ENCODE peak calls at places on chromosomes 13 and 19, in eight cellular contexts. V is esophagus squamous epithelium, D is GM12878, Q is IMR-90, C is Caco-2, G is cardiac muscle cell, F is BJ, L is vagina. M is an unnamed sample. For H3K27me3, the result is how much of the 10 kb centered on the place peaks cover.

GRCh38 chr19:4861147-4861546 is 6.3 kb downstream of the PLIN3 start:
- DNase-seq in V (no peak), D (no peak), Q (no peak), C (peak), G (no peak), F (no peak), L (no peak), M (no peak)

GRCh38 chr13:40613192-40613818 is 53.1 kb downstream of the FOXO1 start:
- DNase-seq in V (no peak), D (peak), Q (no peak), C (no peak), G (peak), F (no peak), L (no peak), M (peak)

GRCh38 chr19:19067276-19068072 is 3.7 kb downstream of the SLC25A42 start:
- DNase-seq in V (no peak), D (no peak), Q (no peak), C (no peak), G (no peak), F (no peak), L (no peak), M (no peak)

GRCh38 chr19:17331254-17331558 is 3.4 kb downstream of the ANO8 start:
- DNase-seq in V (no peak), D (no peak), Q (no peak), C (no peak), G (no peak), F (no peak), L (no peak), M (no peak)

GRCh38 chr19:19461306-19461670 is 54.1 kb downstream of the TSSK6 start:
- DNase-seq in V (no peak), D (no peak), Q (no peak), C (no peak), G (no peak), F (no peak), L (no peak), M (no peak)

GRCh38 chr13:21583496-21583895 is 20.5 kb downstream of the MICU2 start:
- DNase-seq in V (no peak), D (no peak), Q (peak), C (peak), G (no peak), F (no peak), L (no peak), M (no peak)

GRCh38 chr19:58009666-58010301 is 7.2 kb upstream of the ZNF606 start:
- DNase-seq in V (no peak), D (no peak), Q (peak), C (peak), G (peak), F (no peak), L (no peak), M (peak)

GRCh38 chr19:16018801-16019551 is 57.3 kb upstream of the TPM4 start:
- DNase-seq in V (no peak), D (no peak), Q (no peak), C (no peak), G (no peak), F (no peak), L (no peak), M (no peak)

GRCh38 chr13:89486721-89487120 is 1815.5 kb downstream of the SLITRK5 start:
- DNase-seq in V (no peak), D (no peak), Q (no peak), C (no peak), G (no peak), F (no peak), L (no peak), M (no peak)

GRCh38 chr19:46634656-46635218 is 1.3 kb downstream of the GNG8 start:
- DNase-seq in V (no peak), D (no peak), Q (no peak), C (no peak), G (no peak), F (no peak), L (no peak), M (no peak)

GRCh38 chr19:28705008-28705407 is 507.9 kb downstream of the UQCRFS1 start:
- DNase-seq in V (no peak), D (no peak), Q (peak), C (peak), G (peak), F (no peak), L (no peak), M (no peak)

GRCh38 chr13:78046349-78046748 is 127.7 kb upstream of the EDNRB start:
- DNase-seq in V (no peak), D (no peak), Q (no peak), C (no peak), G (no peak), F (no peak), L (no peak), M (no peak)

GRCh38 chr13:96817336-96817941 is 176.8 kb downstream of the OXGR1 start:
- DNase-seq in V (no peak), D (no peak), Q (peak), C (peak), G (peak), F (no peak), L (no peak), M (no peak)

GRCh38 chr19:2476451-2477140 is 669 bp downstream of the GADD45B start:
- DNase-seq in V (no peak), D (no peak), Q (peak), C (no peak), G (peak), F (no peak), L (no peak), M (peak)

GRCh38 chr13:108322206-108322824 is 52.8 kb downstream of the TNFSF13B start:
- DNase-seq in V (no peak), D (peak), Q (peak), C (peak), G (peak), F (no peak), L (no peak), M (no peak)

DNA sequence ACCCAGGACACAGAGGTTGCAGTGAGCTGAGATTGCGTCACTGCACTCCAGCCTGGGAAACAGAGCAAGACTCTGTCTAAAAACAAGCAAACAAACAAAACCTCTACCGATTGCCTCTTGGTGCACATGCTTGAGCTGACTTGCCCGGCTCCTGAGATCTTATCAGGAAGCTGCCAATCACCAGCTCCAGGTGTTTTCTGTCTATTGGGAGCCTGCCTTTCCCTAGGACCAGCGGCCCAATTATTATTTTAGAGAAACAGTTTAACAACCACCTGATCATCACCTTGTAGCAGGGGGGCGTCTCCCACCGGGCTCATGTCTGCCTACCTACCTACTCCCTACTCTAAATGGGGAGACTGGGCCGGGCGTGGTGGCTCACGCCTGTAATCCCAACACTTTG is 10.8 kb downstream of the CLEC4M start:
- DNase-seq in V (no peak), D (no peak), Q (no peak), C (no peak), G (no peak), F (no peak), L (no peak), M (no peak)
- H3K27me3 ChIP-seq in V (half or more), D (under half), Q (under half), C (under half), G (under half), F (under half), L (under half), M (under half)

DNA sequence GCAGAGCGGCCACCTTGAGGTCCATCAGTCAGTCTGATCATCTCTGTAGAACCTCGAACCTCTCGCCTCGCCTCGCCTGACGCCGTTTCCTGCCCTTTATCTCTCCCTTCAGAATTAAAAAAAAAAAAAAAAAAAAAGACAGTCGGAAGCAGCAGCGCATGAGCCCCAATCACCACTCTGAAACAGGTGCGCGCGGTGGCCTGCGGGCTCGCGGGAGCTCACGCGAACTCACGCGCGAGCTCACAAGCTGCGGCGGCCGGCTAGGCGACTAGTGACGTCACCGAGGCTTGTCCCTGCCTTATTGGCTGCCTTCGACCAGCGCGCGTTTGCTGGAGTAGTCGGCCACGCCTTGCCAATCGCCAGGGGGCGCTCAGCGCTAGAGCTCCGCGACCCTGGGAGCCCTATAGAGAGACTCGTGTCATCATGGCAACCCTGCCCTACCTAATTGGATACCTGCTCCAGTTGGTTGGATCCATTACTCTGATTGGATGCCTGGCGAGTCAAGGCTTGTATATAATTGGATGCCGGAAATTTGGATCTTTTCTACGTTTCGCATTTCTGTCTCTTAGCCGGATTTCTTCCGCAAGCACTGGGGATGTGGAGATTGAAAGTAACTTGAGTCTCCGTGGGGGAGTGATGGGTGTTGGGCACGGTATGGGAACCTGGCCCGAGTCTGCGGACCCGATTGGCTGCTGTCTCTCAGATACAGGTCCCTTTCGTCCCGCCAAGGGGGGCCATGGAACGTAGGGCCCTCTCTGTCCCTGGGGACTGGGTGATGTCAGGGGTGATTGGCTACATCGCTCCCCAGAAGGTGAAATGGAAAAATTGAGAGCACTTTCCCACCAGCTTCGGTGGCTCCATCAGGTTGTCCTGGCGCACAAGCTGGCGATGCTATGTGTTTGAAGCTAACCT is 31.6 kb downstream of the SYT3 start:
- DNase-seq in V (no peak), D (peak), Q (peak), C (peak), G (peak), F (no peak), L (no peak), M (peak)
- TF ChIP-seq CTCF in V (no peak), D (peak), Q (peak), C (no peak), G (peak), F (peak), L (peak), M (no peak)

GRCh38 chr13:44238011-44238421 is 135.6 kb upstream of the SERP2 start:
- DNase-seq in V (no peak), D (no peak), Q (peak), C (no peak), G (no peak), F (peak), L (no peak), M (no peak)
- H3K27me3 ChIP-seq in V (under half), D (under half), Q (under half), C (under half), G (under half), F (under half), L (under half), M (under half)

GRCh38 chr13:83765796-83766195 is 116.5 kb downstream of the SLITRK1 start:
- DNase-seq in V (no peak), D (no peak), Q (no peak), C (no peak), G (no peak), F (no peak), L (no peak), M (no peak)
- TF ChIP-seq CTCF in V (no peak), D (no peak), Q (no peak), C (no peak), G (no peak), F (no peak), L (no peak), M (no peak)

DNA sequence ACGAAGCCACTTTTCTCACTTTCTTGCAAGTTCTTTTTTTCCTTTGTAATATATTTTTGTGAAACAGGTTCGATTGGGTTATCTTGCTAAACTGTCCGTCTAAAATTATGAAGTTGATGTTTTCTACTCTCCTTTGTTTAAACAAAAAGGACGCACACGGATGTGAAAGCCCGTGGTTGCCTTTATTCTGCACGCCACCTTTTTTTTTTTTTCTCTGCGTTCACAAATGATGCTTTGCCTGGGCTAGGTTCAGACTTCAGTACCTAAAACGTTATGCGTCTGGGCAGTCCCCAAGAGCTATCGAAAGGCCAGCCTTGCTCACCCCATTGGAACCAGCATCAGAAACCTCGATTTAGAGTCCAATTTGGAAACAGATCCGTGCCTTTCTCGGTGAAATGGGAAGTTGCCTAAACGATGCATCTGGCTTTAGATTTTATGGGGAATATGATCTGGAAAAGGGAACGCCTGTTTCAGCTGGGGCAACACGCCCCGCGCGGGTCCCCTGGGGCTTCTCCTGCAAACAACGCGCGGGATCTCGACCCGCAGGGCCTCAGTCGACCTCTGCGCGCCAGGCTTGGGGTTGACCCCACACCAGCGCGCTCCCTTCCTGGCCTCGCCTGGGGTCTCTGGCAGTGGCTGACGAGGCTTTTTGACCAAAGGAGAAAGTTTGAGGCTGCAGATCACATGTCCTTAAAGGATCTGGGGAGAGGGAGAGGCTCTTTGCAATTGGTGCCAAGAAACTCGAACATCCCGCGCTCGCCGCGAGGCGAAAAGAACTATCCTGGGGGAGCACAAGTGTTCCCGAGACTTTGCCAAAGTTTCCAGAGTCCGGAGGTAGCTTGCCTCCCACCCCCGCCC is 114.0 kb downstream of the KCNRG start:
- DNase-seq in V (no peak), D (no peak), Q (no peak), C (no peak), G (peak), F (no peak), L (no peak), M (no peak)
- H3K27me3 ChIP-seq in V (half or more), D (under half), Q (under half), C (under half), G (half or more), F (under half), L (under half), M (half or more)

DNA sequence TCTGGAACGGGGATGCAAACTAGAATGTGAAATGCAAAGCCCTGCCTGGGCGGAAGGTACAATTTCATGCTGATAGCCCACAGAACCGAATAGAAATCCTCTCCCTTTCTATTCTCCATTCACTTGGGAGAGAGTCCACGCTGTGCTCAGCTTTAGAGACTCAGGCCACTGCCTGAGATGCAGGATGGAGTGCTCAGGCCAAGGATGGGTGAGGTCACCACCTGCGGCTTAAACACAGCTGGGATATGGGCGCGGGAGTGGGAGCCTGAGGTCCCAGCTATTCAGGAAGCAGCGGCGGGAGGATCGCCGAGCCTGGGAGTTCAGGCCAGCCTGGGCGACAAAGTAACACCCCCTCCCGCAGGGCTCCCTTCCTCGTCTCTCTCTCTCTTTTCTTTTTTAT is 446 bp upstream of the ZNF83 start:
- DNase-seq in V (no peak), D (no peak), Q (peak), C (peak), G (no peak), F (no peak), L (no peak), M (no peak)
- TF ChIP-seq CTCF in V (no peak), D (no peak), Q (no peak), C (no peak), G (no peak), F (no peak), L (no peak), M (no peak)

DNA sequence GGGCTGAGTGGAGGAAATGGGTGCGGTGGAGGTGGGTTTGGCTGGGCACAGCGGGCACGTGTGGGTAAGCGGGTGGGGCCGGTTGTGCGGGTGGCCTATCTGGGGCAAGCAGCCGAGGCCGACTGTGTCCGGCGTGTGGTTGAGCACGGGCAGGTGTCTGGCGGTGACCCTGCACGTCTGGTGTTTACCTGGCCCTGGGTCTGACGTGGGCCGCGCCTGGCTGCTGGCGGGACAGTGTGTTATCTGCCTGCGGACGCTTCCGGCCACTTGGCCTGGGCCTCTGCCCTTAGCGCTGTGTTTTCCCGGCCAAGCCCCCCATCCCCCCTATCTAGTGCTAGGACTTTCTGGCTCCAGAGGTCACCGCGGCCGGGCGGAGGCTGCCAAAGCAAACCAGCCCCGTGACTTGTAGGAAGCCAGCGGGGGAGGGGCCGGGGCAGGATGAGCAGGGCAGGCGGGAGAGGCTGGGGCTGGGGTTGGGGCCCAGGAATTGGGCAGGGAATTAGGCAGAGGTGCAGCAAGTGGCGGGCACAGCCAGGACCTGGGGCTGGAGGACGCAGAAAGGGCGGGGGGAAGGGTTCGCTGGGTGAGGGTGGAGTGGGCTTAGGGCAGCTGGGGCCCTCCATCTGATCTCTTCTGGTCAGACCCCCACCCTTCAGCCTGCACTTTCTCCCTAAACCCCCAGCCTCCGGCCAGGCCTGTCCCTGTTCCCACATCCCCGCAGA is 534 bp upstream of the HPN start:
- DNase-seq in V (peak), D (no peak), Q (no peak), C (peak), G (peak), F (no peak), L (no peak), M (peak)
- H3K27me3 ChIP-seq in V (half or more), D (under half), Q (under half), C (under half), G (under half), F (under half), L (under half), M (under half)

GRCh38 chr13:27171830-27172494 is 351 bp upstream of the USP12 start:
- DNase-seq in V (peak), D (no peak), Q (peak), C (peak), G (peak), F (peak), L (no peak), M (peak)
- TF ChIP-seq CTCF in V (peak), D (no peak), Q (peak), C (no peak), G (no peak), F (peak), L (no peak), M (no peak)

GRCh38 chr19:10513223-10513622 is 4.0 kb downstream of the S1PR5 start:
- DNase-seq in V (no peak), D (no peak), Q (no peak), C (no peak), G (no peak), F (no peak), L (no peak), M (no peak)

GRCh38 chr19:10516671-10517286 is 468 bp downstream of the S1PR5 start:
- DNase-seq in V (no peak), D (no peak), Q (no peak), C (no peak), G (no peak), F (no peak), L (no peak), M (no peak)

GRCh38 chr19:10516064-10516385 is 1.2 kb downstream of the S1PR5 start:
- DNase-seq in V (no peak), D (no peak), Q (no peak), C (no peak), G (no peak), F (no peak), L (no peak), M (peak)

GRCh38 chr19:10517361-10517759 is at the start of gene S1PR5:
- DNase-seq in V (no peak), D (no peak), Q (no peak), C (peak), G (peak), F (no peak), L (no peak), M (peak)

GRCh38 chr19:10514211-10515145 is 2.8 kb downstream of the S1PR5 start:
- DNase-seq in V (no peak), D (no peak), Q (no peak), C (no peak), G (peak), F (no peak), L (no peak), M (no peak)
- H3K27me3 ChIP-seq in V (half or more), D (under half), Q (under half), C (under half), G (half or more), F (under half), L (under half), M (under half)

GRCh38 chr13:90968510-90968909 is 379.0 kb upstream of the MIR17HG start:
- DNase-seq in V (no peak), D (no peak), Q (no peak), C (peak), G (peak), F (no peak), L (no peak), M (no peak)
- TF ChIP-seq CTCF in V (no peak), D (peak), Q (no peak), C (peak), G (peak), F (no peak), L (no peak), M (no peak)